ENCODE peak calls at places on chromosome X, in five cellular contexts. K is brain microvascular endothelial cell, Z is fibroblast of lung, H is progenitor cell of endocrine pancreas, B is IMR-90. P is an unnamed sample.

GRCh38 chrX:20432746-20433374 is 166.2 kb upstream of the RPS6KA3 start:
- DNase-seq in K (no peak), Z (no peak), H (no peak), B (no peak), P (no peak)

GRCh38 chrX:109635151-109635550 is 10.2 kb upstream of the KCNE5 start:
- DNase-seq in K (peak), Z (peak), H (no peak), B (peak), P (no peak)

GRCh38 chrX:118730500-118731247 is 3.3 kb downstream of the IL13RA1 start:
- DNase-seq in K (peak), Z (peak), H (no peak), B (peak), P (no peak)

GRCh38 chrX:23765449-23765848 is 17.5 kb upstream of the SAT1 start:
- DNase-seq in K (no peak), Z (no peak), H (no peak), B (peak), P (no peak)

GRCh38 chrX:149531599-149531998 is 9.2 kb upstream of the EOLA1 start:
- DNase-seq in K (no peak), Z (no peak), H (no peak), B (no peak), P (no peak)

GRCh38 chrX:149453030-149453429 is 52.1 kb downstream of the IDS start:
- DNase-seq in K (peak), Z (peak), H (no peak), B (peak), P (no peak)

GRCh38 chrX:38754102-38754790 is 47.0 kb upstream of the MID1IP1 start:
- DNase-seq in K (peak), Z (peak), H (no peak), B (peak), P (no peak)

GRCh38 chrX:104568304-104568915 is 2.4 kb downstream of the IL1RAPL2 start:
- DNase-seq in K (no peak), Z (no peak), H (no peak), B (no peak), P (no peak)

GRCh38 chrX:129123795-129124194 is 399.5 kb downstream of the SMARCA1 start:
- DNase-seq in K (no peak), Z (no peak), H (no peak), B (no peak), P (no peak)

GRCh38 chrX:74467656-74468055 is 46.4 kb downstream of the SLC16A2 start:
- DNase-seq in K (no peak), Z (no peak), H (no peak), B (no peak), P (no peak)

GRCh38 chrX:154827624-154828408 is 6.6 kb downstream of the SMIM9 start:
- DNase-seq in K (no peak), Z (no peak), H (no peak), B (no peak), P (no peak)

GRCh38 chrX:37765507-37765906 is 14.4 kb upstream of the CYBB start:
- DNase-seq in K (no peak), Z (no peak), H (no peak), B (no peak), P (no peak)

GRCh38 chrX:150429577-150429976 is 66.5 kb downstream of the MAMLD1 start:
- DNase-seq in K (peak), Z (peak), H (no peak), B (peak), P (no peak)

GRCh38 chrX:13220916-13221315 is 98.9 kb downstream of the ATXN3L start:
- DNase-seq in K (peak), Z (peak), H (no peak), B (peak), P (no peak)

GRCh38 chrX:25600776-25601175 is 537.4 kb upstream of the MAGEB18 start:
- DNase-seq in K (peak), Z (peak), H (no peak), B (peak), P (no peak)

GRCh38 chrX:13369541-13370140 is 49.8 kb upstream of the ATXN3L start:
- DNase-seq in K (no peak), Z (no peak), H (no peak), B (no peak), P (no peak)

GRCh38 chrX:109890910-109891502 is 111.9 kb upstream of the TMEM164 start:
- DNase-seq in K (peak), Z (peak), H (peak), B (peak), P (peak)

GRCh38 chrX:129361566-129361965 is 161.7 kb downstream of the SMARCA1 start:
- DNase-seq in K (no peak), Z (no peak), H (no peak), B (no peak), P (no peak)

GRCh38 chrX:74343970-74344622 is 40.1 kb downstream of the ZCCHC13 start:
- DNase-seq in K (peak), Z (peak), H (peak), B (peak), P (peak)

GRCh38 chrX:1391370-1391706 is 575 bp downstream of the SLC25A6 start:
- DNase-seq in K (no peak), Z (no peak), H (peak), B (no peak), P (no peak)

GRCh38 chrX:40543661-40544328 is 37.0 kb upstream of the ATP6AP2 start:
- DNase-seq in K (peak), Z (peak), H (no peak), B (peak), P (no peak)

GRCh38 chrX:3815896-3816664 is 102.6 kb upstream of the PRKX start:
- DNase-seq in K (peak), Z (peak), H (peak), B (peak), P (peak)

GRCh38 chrX:140712413-140713173 is 3.0 kb downstream of the LINC00632 start:
- DNase-seq in K (peak), Z (peak), H (peak), B (peak), P (no peak)

GRCh38 chrX:116417214-116417613 is 19.2 kb upstream of the SLC6A14 start:
- DNase-seq in K (no peak), Z (no peak), H (no peak), B (no peak), P (no peak)

GRCh38 chrX:38312436-38312835 is 14.9 kb downstream of the RPGR start:
- DNase-seq in K (peak), Z (peak), H (no peak), B (peak), P (no peak)

GRCh38 chrX:30690330-30690729 is 37.1 kb downstream of the GK start:
- DNase-seq in K (no peak), Z (peak), H (no peak), B (peak), P (no peak)

GRCh38 chrX:147602297-147602696 is 309.4 kb upstream of the FMR1 start:
- DNase-seq in K (no peak), Z (no peak), H (no peak), B (no peak), P (no peak)

GRCh38 chrX:38646129-38646528 is 84.8 kb downstream of the TSPAN7 start:
- DNase-seq in K (no peak), Z (no peak), H (no peak), B (no peak), P (no peak)

GRCh38 chrX:154751121-154751668 is 318 bp upstream of the GAB3 start:
- DNase-seq in K (no peak), Z (no peak), H (no peak), B (no peak), P (no peak)

GRCh38 chrX:72478853-72479252 is 93.8 kb downstream of the HDAC8 start:
- DNase-seq in K (no peak), Z (no peak), H (no peak), B (no peak), P (no peak)

GRCh38 chrX:153365670-153366069 is 31.7 kb downstream of the ZNF275 start:
- DNase-seq in K (no peak), Z (no peak), H (no peak), B (no peak), P (no peak)

GRCh38 chrX:43961699-43962098 is 11.5 kb downstream of the NDP start:
- DNase-seq in K (no peak), Z (no peak), H (no peak), B (no peak), P (no peak)
- TF ChIP-seq CTCF in K (peak), Z (peak), H (no peak), B (peak), P (no peak)

GRCh38 chrX:52839137-52839536 is 28.1 kb downstream of the XAGE5 start:
- DNase-seq in K (no peak), Z (no peak), H (no peak), B (no peak), P (no peak)
- TF ChIP-seq CTCF in K (no peak), Z (no peak), H (no peak), B (no peak), P (no peak)

GRCh38 chrX:46381630-46382029 is 163.6 kb downstream of the ZNF674 start:
- DNase-seq in K (peak), Z (no peak), H (no peak), B (peak), P (no peak)
- TF ChIP-seq CTCF in K (peak), Z (peak), H (peak), B (peak), P (no peak)

GRCh38 chrX:135688137-135688536 is 25.3 kb upstream of the CT45A1 start:
- DNase-seq in K (no peak), Z (no peak), H (no peak), B (no peak), P (no peak)
- TF ChIP-seq CTCF in K (peak), Z (no peak), H (peak), B (no peak), P (no peak)